ENCODE peak calls at places on chromosome 2, in ten cellular contexts. G, K, C, H, D, S, T, X, O and U are unnamed samples. For H3K4me1, the result is how much of the 10 kb centered on the place peaks cover.

GRCh38 chr2:109436635-109437225 is 177.0 kb downstream of the SEPTIN10 start:
- DNase-seq in K (no peak), O (no peak), H (no peak), G (peak), T (no peak), D (no peak), C (no peak), X (peak), S (no peak), U (no peak)

GRCh38 chr2:173119069-173119807 is 43.6 kb downstream of the MAP3K20 start:
- DNase-seq in X (peak), D (peak), T (no peak), C (no peak), H (no peak), O (no peak), K (no peak), S (peak), G (peak), U (no peak)

GRCh38 chr2:235235977-235236767 is 257.7 kb upstream of the AGAP1 start:
- DNase-seq in O (no peak), D (no peak), T (no peak), S (no peak), C (no peak), G (no peak), K (no peak), X (no peak), H (no peak), U (no peak)

GRCh38 chr2:83967854-83968253 is 491.2 kb downstream of the SUCLG1 start:
- DNase-seq in D (no peak), G (no peak), X (no peak), S (no peak), C (peak), K (no peak), T (no peak), O (no peak), H (no peak), U (no peak)

GRCh38 chr2:45975752-45976517 is 321.3 kb upstream of the EPAS1 start:
- DNase-seq in S (no peak), O (no peak), D (no peak), X (peak), K (no peak), H (no peak), T (no peak), C (no peak), G (no peak), U (no peak)

GRCh38 chr2:129812071-129812470 is 167.4 kb upstream of the RAB6C start:
- DNase-seq in C (no peak), G (no peak), O (no peak), S (no peak), T (no peak), H (no peak), X (no peak), K (no peak), D (no peak), U (peak)

GRCh38 chr2:130807659-130808385 is 28.9 kb upstream of the ARHGEF4 start:
- DNase-seq in C (no peak), K (no peak), D (no peak), H (no peak), T (no peak), G (no peak), X (no peak), O (no peak), S (no peak), U (peak)

GRCh38 chr2:201203916-201204654 is 21.1 kb downstream of the CASP10 start:
- DNase-seq in O (no peak), H (peak), K (no peak), S (no peak), X (peak), D (no peak), T (no peak), C (no peak), G (no peak), U (no peak)

GRCh38 chr2:227163998-227164744 is at the start of the genes COL4A3 and COL4A4:
- DNase-seq in S (peak), T (no peak), K (no peak), H (no peak), G (peak), X (peak), O (no peak), C (peak), D (peak), U (peak)

GRCh38 chr2:114925296-114926255 is 483.1 kb downstream of the DPP10 start:
- DNase-seq in T (no peak), D (no peak), H (no peak), O (no peak), S (no peak), K (no peak), G (no peak), C (no peak), X (no peak), U (no peak)

GRCh38 chr2:171342014-171342413 is 91.8 kb downstream of the METTL8 start:
- DNase-seq in G (no peak), C (no peak), T (no peak), X (no peak), D (no peak), K (no peak), S (no peak), H (no peak), O (no peak), U (no peak)

DNA sequence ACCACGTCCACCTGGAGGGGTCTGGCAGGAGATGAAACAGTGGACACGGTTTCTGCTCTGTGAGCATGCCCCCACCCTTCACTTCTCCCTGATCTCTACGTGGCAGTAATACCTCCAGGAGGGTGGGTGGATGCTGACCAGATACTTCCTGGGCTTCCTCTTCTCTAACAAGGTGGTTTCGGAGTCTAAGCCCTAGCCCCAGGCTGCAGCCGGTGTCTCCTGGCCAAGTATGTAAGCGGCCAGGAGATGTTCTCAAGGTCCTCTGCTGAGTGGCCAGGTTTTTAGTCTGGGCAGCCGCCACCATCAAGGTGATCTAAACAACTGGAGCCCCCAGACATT is 101.8 kb upstream of the ASB18 start:
- DNase-seq in D (no peak), O (no peak), G (no peak), C (no peak), T (no peak), X (no peak), S (no peak), K (no peak), H (no peak), U (no peak)
- H3K4me3 ChIP-seq in D (no peak), O (peak), G (no peak), C (no peak), T (peak), X (no peak), S (no peak), K (no peak), H (no peak), U (no peak)

GRCh38 chr2:176114930-176115625 is 1.5 kb upstream of the HOXD10 start:
- DNase-seq in H (no peak), X (no peak), C (no peak), D (no peak), K (no peak), G (no peak), S (no peak), O (no peak), T (no peak), U (no peak)
- H3K4me1 ChIP-seq in H (under half), X (under half), C (under half), D (under half), K (under half), G (under half), S (under half), O (under half), T (under half), U (under half)

GRCh38 chr2:86037795-86038192 is 67.9 kb downstream of the POLR1A start:
- DNase-seq in X (no peak), H (no peak), S (no peak), K (no peak), O (peak), G (no peak), C (no peak), T (no peak), D (no peak), U (no peak)

GRCh38 chr2:86036790-86037138 is 68.9 kb downstream of the POLR1A start:
- DNase-seq in X (no peak), D (no peak), G (no peak), S (no peak), C (no peak), O (no peak), T (no peak), K (no peak), H (no peak), U (no peak)

GRCh38 chr2:86038291-86039081 is 67.2 kb downstream of the POLR1A start:
- DNase-seq in T (peak), S (no peak), O (peak), G (no peak), D (no peak), X (peak), H (no peak), K (no peak), C (no peak), U (peak)

GRCh38 chr2:86035883-86036789 is 69.5 kb downstream of the POLR1A start:
- DNase-seq in C (no peak), G (peak), H (peak), S (peak), T (peak), X (peak), K (no peak), D (peak), O (peak), U (peak)

GRCh38 chr2:86037141-86037794 is 68.4 kb downstream of the POLR1A start:
- DNase-seq in H (peak), X (peak), C (no peak), O (peak), T (peak), D (no peak), G (peak), K (no peak), S (peak), U (no peak)
- H3K4me3 ChIP-seq in H (no peak), X (no peak), C (no peak), O (no peak), T (peak), D (no peak), G (no peak), K (no peak), S (no peak), U (no peak)

DNA sequence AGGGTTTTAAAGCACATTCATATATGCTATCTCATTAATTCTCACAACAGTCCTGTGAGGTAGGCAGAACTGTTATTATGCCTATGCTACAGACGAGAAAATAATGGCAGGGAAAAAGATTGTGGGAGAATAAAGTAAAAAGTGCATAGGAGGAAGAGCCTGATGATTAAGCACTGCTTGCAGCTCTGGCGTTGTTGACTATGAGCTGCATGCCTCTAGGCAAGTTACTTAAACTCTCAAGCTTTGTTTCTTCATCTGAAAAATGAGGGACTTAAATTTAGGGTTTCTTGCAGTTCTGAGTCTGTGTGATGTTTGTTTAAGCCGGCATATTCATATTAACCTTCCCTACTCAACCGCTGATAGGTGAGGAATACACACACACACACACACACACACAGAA is 51.6 kb upstream of the RAPH1 start:
- DNase-seq in G (no peak), H (peak), O (no peak), C (peak), K (no peak), D (no peak), T (no peak), X (no peak), S (no peak), U (no peak)
- H3K4me1 ChIP-seq in G (under half), H (under half), O (under half), C (under half), K (under half), D (under half), T (under half), X (under half), S (under half), U (under half)

DNA sequence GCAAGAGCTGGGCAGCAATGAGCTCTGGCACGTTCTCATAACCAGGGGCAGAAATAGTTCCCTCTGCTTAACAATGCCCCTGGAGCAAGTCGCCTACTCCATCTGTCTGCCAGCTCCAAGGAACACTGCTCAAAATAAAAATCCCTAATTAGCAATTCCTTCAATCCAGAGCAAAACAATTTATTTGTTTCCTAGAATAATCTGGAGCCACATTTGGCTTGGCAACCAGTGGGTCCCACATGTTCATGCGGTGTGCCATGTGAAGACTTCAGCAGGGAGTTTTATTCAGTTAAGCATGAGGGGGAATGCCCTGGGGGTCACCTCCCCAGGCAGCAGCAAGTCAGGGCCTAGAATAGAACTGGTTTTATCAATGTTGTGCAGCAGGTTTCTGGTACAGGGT is 7.6 kb upstream of the EGR4 start:
- DNase-seq in S (no peak), C (no peak), O (no peak), K (no peak), T (no peak), H (no peak), X (no peak), G (no peak), D (no peak), U (no peak)
- H3K4me3 ChIP-seq in S (no peak), C (no peak), O (no peak), K (no peak), T (no peak), H (no peak), X (no peak), G (no peak), D (no peak), U (no peak)

DNA sequence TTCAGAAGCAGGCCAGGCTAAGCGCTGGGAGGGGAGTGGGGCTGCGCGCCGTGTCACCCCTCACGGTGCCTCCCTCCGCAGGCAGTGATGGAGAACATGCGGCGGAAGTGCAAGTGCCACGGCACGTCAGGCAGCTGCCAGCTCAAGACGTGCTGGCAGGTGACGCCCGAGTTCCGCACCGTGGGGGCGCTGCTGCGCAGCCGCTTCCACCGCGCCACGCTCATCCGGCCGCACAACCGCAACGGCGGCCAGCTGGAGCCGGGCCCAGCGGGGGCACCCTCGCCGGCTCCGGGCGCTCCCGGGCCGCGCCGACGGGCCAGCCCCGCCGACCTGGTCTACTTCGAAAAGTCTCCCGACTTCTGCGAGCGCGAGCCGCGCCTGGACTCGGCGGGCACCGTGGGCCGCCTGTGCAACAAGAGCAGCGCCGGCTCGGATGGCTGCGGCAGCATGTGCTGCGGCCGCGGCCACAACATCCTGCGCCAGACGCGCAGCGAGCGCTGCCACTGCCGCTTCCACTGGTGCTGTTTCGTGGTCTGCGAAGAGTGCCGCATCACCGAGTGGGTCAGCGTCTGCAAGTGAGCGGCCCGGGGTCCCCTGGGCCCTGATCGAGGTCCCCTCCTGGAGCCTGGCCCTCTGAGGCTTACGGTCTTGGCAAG is 12.2 kb downstream of the WNT10A start:
- DNase-seq in X (no peak), H (peak), G (peak), S (peak), T (peak), O (peak), K (no peak), D (peak), C (peak), U (no peak)
- H3K4me1 ChIP-seq in X (under half), H (under half), G (under half), S (under half), T (half or more), O (half or more), K (half or more), D (under half), C (under half), U (under half)

DNA sequence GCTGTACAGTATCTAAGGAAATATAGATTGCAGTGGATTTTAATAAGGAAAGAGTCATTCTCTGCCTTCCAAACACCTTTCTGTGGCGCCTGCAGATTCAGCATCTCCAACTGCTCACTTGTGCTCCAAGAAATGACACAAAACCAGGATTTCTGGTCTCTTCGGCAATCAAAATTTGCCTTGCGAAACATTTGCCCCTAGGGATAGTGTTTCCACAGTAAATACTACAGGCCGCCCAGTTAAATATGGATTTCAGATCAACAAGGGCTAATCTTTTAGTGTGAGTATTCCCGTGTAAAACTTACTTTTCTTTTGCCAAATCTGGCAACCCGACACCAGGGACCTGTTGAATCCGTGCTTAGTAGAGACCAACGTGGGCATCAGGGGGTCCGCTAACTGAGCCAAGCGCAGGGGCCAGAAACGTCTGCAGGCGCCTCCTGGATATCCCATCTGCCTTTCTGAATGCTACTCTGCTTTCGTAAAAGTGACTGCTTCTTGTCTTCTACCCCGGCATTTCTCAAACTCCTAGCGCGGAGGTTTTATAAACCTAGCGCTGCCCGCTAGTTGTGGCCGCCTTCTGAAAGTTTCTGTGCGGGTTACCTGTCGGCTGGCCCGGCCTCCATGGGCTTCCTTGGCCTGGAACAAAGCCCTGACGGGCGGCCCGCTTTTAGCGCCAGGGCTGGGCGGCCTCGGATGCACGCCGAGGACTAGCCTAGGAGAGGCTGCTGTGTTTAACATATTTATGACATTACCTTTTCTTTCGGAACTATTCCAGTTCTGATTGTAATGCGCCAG is 2.5 kb downstream of the CYP1B1 start:
- DNase-seq in C (peak), D (peak), H (no peak), S (no peak), G (peak), O (no peak), T (no peak), K (no peak), X (no peak), U (no peak)
- H3K4me3 ChIP-seq in C (peak), D (peak), H (no peak), S (peak), G (peak), O (no peak), T (no peak), K (peak), X (no peak), U (peak)

GRCh38 chr2:41932241-41933034 is 115.4 kb upstream of the PKDCC start:
- DNase-seq in C (no peak), K (no peak), O (no peak), X (peak), G (peak), S (peak), D (no peak), T (no peak), H (peak), U (no peak)

GRCh38 chr2:41933035-41933429 is 114.8 kb upstream of the PKDCC start:
- DNase-seq in X (no peak), T (no peak), K (no peak), H (no peak), O (no peak), G (no peak), C (no peak), S (no peak), D (no peak), U (peak)

GRCh38 chr2:41933585-41934322 is 114.1 kb upstream of the PKDCC start:
- DNase-seq in H (peak), G (no peak), K (no peak), O (no peak), D (no peak), S (no peak), T (no peak), X (no peak), C (peak), U (no peak)

GRCh38 chr2:41928593-41928992 is 119.2 kb upstream of the PKDCC start:
- DNase-seq in O (no peak), C (peak), S (no peak), X (no peak), T (no peak), D (no peak), H (peak), K (no peak), G (no peak), U (no peak)

GRCh38 chr2:41930807-41931566 is 116.8 kb upstream of the PKDCC start:
- DNase-seq in C (peak), H (no peak), G (no peak), O (no peak), X (no peak), T (no peak), K (no peak), S (no peak), D (no peak), U (peak)
- H3K4me1 ChIP-seq in C (half or more), H (under half), G (half or more), O (under half), X (half or more), T (under half), K (under half), S (under half), D (under half), U (under half)

GRCh38 chr2:232984451-232985207 is 28.4 kb downstream of the NGEF start:
- DNase-seq in S (no peak), D (no peak), X (no peak), K (no peak), O (no peak), C (no peak), T (no peak), H (no peak), G (no peak), U (peak)

GRCh38 chr2:232993231-232993821 is 19.7 kb downstream of the NGEF start:
- DNase-seq in O (no peak), K (no peak), T (no peak), H (no peak), X (no peak), G (no peak), C (no peak), D (no peak), S (no peak), U (no peak)

GRCh38 chr2:232983669-232983991 is 29.4 kb downstream of the NGEF start:
- DNase-seq in O (no peak), S (no peak), X (no peak), C (no peak), H (no peak), K (no peak), D (no peak), T (no peak), G (no peak), U (no peak)

GRCh38 chr2:232986155-232986554 is 26.9 kb downstream of the NGEF start:
- DNase-seq in K (no peak), S (no peak), X (no peak), C (no peak), H (no peak), O (no peak), D (no peak), G (no peak), T (no peak), U (no peak)

GRCh38 chr2:232988444-232988843 is 24.6 kb downstream of the NGEF start:
- DNase-seq in O (no peak), C (peak), D (peak), H (peak), K (peak), S (peak), T (no peak), G (no peak), X (no peak), U (no peak)
- H3K4me3 ChIP-seq in O (no peak), C (no peak), D (no peak), H (no peak), K (peak), S (no peak), T (no peak), G (no peak), X (no peak), U (no peak)